ENCODE peak calls at places on chromosomes 13 and 19, in eight cellular contexts. One of them, this sample, is unnamed.
A peak's percentile ranks its signal among the peaks of the same experiment; 100 is the strongest.

GRCh38 chr13:42865703-42866102 is 84.3 kb downstream of the FAM216B start:
- DNase-seq in sigmoid colon: no peak
- DNase-seq in ovary: no peak
- DNase-seq in heart left ventricle: no peak
- DNase-seq in tibial nerve: no peak
- DNase-seq in lower leg skin: no peak
- DNase-seq in A549: no peak
- DNase-seq in endothelial cell of umbilical vein: no peak
- DNase-seq in this sample: no peak

GRCh38 chr13:40385858-40386180 is 280.6 kb downstream of the FOXO1 start:
- DNase-seq in sigmoid colon: no peak
- DNase-seq in heart left ventricle: no peak
- DNase-seq in ovary: no peak
- DNase-seq in A549: no peak
- DNase-seq in endothelial cell of umbilical vein: no peak
- DNase-seq in tibial nerve: no peak
- DNase-seq in lower leg skin: no peak
- DNase-seq in this sample: no peak

GRCh38 chr13:79491715-79492114 is 10.8 kb downstream of the NDFIP2 start:
- DNase-seq in tibial nerve: no peak
- DNase-seq in A549: no peak
- DNase-seq in ovary: no peak
- DNase-seq in endothelial cell of umbilical vein: no peak
- DNase-seq in sigmoid colon: no peak
- DNase-seq in lower leg skin: no peak
- DNase-seq in heart left ventricle: no peak
- DNase-seq in this sample: no peak

GRCh38 chr19:14138576-14139265 is 2.3 kb upstream of the ASF1B start:
- DNase-seq in sigmoid colon: no peak
- DNase-seq in ovary: no peak
- DNase-seq in heart left ventricle: no peak
- DNase-seq in lower leg skin: no peak
- DNase-seq in A549: no peak
- DNase-seq in tibial nerve: no peak
- DNase-seq in endothelial cell of umbilical vein: peak; percentile 35
- DNase-seq in this sample: no peak

GRCh38 chr13:19950374-19950773 is 8.2 kb upstream of the ZMYM2 start:
- DNase-seq in heart left ventricle: no peak
- DNase-seq in tibial nerve: no peak
- DNase-seq in A549: no peak
- DNase-seq in endothelial cell of umbilical vein: no peak
- DNase-seq in ovary: no peak
- DNase-seq in lower leg skin: no peak
- DNase-seq in sigmoid colon: no peak
- DNase-seq in this sample: no peak

GRCh38 chr13:27644302-27644701 is 22.6 kb downstream of the POLR1D start:
- DNase-seq in sigmoid colon: no peak
- DNase-seq in endothelial cell of umbilical vein: no peak
- DNase-seq in lower leg skin: no peak
- DNase-seq in ovary: no peak
- DNase-seq in A549: no peak
- DNase-seq in tibial nerve: no peak
- DNase-seq in heart left ventricle: no peak
- DNase-seq in this sample: no peak

GRCh38 chr13:45024847-45025246 is 35.5 kb downstream of the GPALPP1 start:
- DNase-seq in tibial nerve: no peak
- DNase-seq in ovary: no peak
- DNase-seq in A549: no peak
- DNase-seq in sigmoid colon: no peak
- DNase-seq in endothelial cell of umbilical vein: no peak
- DNase-seq in lower leg skin: no peak
- DNase-seq in heart left ventricle: no peak
- DNase-seq in this sample: no peak

GRCh38 chr19:48724796-48725753 is 5.5 kb upstream of the MAMSTR start:
- DNase-seq in heart left ventricle: peak; percentile 75
- DNase-seq in ovary: peak; percentile 71
- DNase-seq in A549: peak; percentile 59
- DNase-seq in tibial nerve: peak; percentile 82
- DNase-seq in endothelial cell of umbilical vein: peak; percentile 100
- DNase-seq in lower leg skin: peak; percentile 61
- DNase-seq in sigmoid colon: peak; percentile 86
- DNase-seq in this sample: peak; percentile 60

GRCh38 chr19:12842511-12842910 is 4.2 kb downstream of the MAST1 start:
- DNase-seq in sigmoid colon: no peak
- DNase-seq in A549: no peak
- DNase-seq in tibial nerve: no peak
- DNase-seq in heart left ventricle: no peak
- DNase-seq in endothelial cell of umbilical vein: no peak
- DNase-seq in lower leg skin: no peak
- DNase-seq in ovary: no peak
- DNase-seq in this sample: no peak

GRCh38 chr19:12843328-12843727 is 5.0 kb downstream of the MAST1 start:
- DNase-seq in A549: no peak
- DNase-seq in tibial nerve: no peak
- DNase-seq in heart left ventricle: no peak
- DNase-seq in endothelial cell of umbilical vein: no peak
- DNase-seq in lower leg skin: no peak
- DNase-seq in ovary: no peak
- DNase-seq in sigmoid colon: no peak
- DNase-seq in this sample: no peak

GRCh38 chr19:12847159-12848139 is 9.1 kb downstream of the MAST1 start:
- DNase-seq in ovary: peak; percentile 91
- DNase-seq in heart left ventricle: peak; percentile 83
- DNase-seq in lower leg skin: peak; percentile 67
- DNase-seq in tibial nerve: peak; percentile 83
- DNase-seq in sigmoid colon: peak; percentile 92
- DNase-seq in A549: peak; percentile 76
- DNase-seq in endothelial cell of umbilical vein: peak; percentile 72
- DNase-seq in this sample: peak; percentile 92

GRCh38 chr19:12841094-12841493 is 2.8 kb downstream of the MAST1 start:
- DNase-seq in endothelial cell of umbilical vein: no peak
- DNase-seq in heart left ventricle: no peak
- DNase-seq in ovary: no peak
- DNase-seq in A549: no peak
- DNase-seq in lower leg skin: no peak
- DNase-seq in sigmoid colon: no peak
- DNase-seq in tibial nerve: no peak
- DNase-seq in this sample: peak; percentile 60

DNA sequence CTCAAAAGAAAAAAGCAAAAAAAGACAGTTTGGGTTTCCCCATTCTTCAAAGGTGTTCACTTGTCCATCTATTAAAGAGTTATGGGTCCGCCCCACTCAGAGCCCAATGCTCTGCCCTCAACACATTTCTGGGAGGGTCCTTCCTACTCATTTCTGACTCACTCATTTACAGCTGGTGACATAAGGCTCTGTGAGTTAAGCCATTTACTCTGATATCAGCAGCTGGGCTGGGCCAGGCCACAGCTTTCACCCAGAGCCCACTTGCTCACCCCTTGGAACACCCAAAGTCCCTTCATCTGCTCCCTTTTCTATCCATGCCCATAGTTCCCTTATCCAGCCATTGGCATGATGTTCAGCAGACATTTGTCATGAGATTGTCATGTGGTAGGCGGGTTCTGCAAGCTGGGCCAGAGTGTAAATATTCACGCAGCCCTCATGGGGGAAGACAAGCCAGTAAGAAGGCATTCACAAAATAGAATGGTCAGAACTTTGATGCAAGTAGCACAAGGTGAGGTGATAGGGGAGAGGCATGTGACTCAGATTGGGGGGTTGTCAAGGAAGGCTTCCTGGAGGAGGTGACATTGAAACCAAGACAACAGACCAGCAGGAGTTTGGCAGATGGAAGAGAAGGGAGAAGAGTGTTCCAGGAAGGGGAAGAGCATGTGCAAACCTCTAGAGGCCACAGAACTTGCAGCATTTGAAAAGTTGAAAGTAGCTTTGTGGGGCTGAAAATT is 5.9 kb downstream of the MAST1 start:
- DNase-seq in sigmoid colon: no peak
- DNase-seq in heart left ventricle: no peak
- DNase-seq in endothelial cell of umbilical vein: no peak
- DNase-seq in A549: no peak
- DNase-seq in ovary: no peak
- DNase-seq in tibial nerve: no peak
- DNase-seq in lower leg skin: no peak
- DNase-seq in this sample: no peak
- TF ChIP-seq CTCF in sigmoid colon: no peak
- TF ChIP-seq CTCF in heart left ventricle: no peak
- TF ChIP-seq CTCF in endothelial cell of umbilical vein: no peak
- TF ChIP-seq CTCF in A549: no peak
- TF ChIP-seq CTCF in ovary: no peak
- TF ChIP-seq CTCF in tibial nerve: no peak
- TF ChIP-seq CTCF in lower leg skin: no peak
- TF ChIP-seq CTCF in this sample: no peak

DNA sequence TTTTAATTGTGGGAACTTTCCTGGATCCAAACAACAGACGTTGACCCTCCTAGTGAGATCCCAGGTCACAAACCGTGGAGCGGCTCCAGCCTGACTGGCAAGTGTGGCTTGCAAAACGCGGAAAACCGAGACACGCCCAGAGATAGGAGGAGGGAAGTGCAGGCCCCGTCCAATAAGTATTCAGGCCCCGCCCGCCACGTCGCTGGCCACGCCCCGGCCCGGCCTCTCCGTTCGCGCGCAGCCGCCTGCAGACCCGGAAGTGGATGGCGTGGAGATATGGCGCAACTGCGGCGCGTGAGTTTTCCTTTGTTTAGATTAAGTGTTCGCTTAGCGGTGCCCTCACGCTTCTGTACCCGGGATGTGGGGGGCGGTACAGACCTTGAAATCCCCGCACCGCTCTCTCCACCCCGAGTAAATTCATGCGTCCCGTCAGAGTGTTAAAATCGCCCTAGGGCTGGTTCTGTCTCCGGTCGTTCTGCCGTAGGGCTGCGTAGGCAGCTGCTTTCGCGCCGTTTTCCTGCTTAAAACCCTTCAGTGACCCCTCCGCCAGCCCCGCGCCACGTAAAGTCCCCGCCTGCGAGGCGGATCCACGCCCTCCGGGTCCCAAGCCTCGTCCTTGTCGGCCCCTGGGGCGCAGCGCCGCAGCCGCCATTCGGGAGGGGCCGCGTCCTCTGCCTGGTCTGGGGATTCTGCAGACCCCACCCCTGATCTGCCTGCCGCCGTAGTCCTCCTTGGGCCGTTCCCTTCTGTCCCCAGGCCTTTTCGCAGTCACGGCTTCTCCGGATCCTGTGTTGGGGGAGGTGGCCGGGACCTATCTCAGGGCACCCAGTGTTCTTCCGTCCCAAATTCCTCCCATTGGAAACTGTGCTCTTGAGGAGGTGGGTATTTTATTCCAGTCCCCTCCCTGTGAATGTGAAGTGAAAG is at the start of gene ZNF766:
- DNase-seq in endothelial cell of umbilical vein: peak; percentile 95
- DNase-seq in tibial nerve: peak; percentile 98
- DNase-seq in ovary: peak; percentile 98
- DNase-seq in heart left ventricle: peak; percentile 98
- DNase-seq in lower leg skin: peak; percentile 98
- DNase-seq in A549: peak; percentile 90
- DNase-seq in sigmoid colon: peak; percentile 99
- DNase-seq in this sample: peak; percentile 97
- TF ChIP-seq POLR2A in endothelial cell of umbilical vein: peak; percentile 89
- TF ChIP-seq POLR2A in tibial nerve: peak; percentile 86
- TF ChIP-seq POLR2A in ovary: peak; percentile 84
- TF ChIP-seq POLR2A in heart left ventricle: peak; percentile 8
- TF ChIP-seq POLR2A in lower leg skin: peak; percentile 77
- TF ChIP-seq POLR2A in A549: peak; percentile 57
- TF ChIP-seq POLR2A in sigmoid colon: peak; percentile 78
- TF ChIP-seq POLR2A in this sample: peak; percentile 67

GRCh38 chr13:66860868-66861447 is 369.2 kb downstream of the PCDH9 start:
- DNase-seq in heart left ventricle: no peak
- DNase-seq in ovary: no peak
- DNase-seq in sigmoid colon: no peak
- DNase-seq in endothelial cell of umbilical vein: no peak
- DNase-seq in A549: no peak
- DNase-seq in lower leg skin: no peak
- DNase-seq in tibial nerve: no peak
- DNase-seq in this sample: no peak

GRCh38 chr13:66859078-66859477 is 371.1 kb downstream of the PCDH9 start:
- DNase-seq in lower leg skin: no peak
- DNase-seq in endothelial cell of umbilical vein: peak; percentile 26
- DNase-seq in sigmoid colon: no peak
- DNase-seq in ovary: no peak
- DNase-seq in tibial nerve: no peak
- DNase-seq in heart left ventricle: no peak
- DNase-seq in A549: no peak
- DNase-seq in this sample: no peak

GRCh38 chr13:66859934-66860867 is 369.9 kb downstream of the PCDH9 start:
- DNase-seq in A549: no peak
- DNase-seq in ovary: no peak
- DNase-seq in sigmoid colon: no peak
- DNase-seq in endothelial cell of umbilical vein: peak; percentile 23
- DNase-seq in heart left ventricle: no peak
- DNase-seq in lower leg skin: no peak
- DNase-seq in tibial nerve: no peak
- DNase-seq in this sample: no peak

GRCh38 chr13:66855110-66855509 is 375.0 kb downstream of the PCDH9 start:
- DNase-seq in heart left ventricle: no peak
- DNase-seq in sigmoid colon: no peak
- DNase-seq in ovary: no peak
- DNase-seq in lower leg skin: no peak
- DNase-seq in tibial nerve: no peak
- DNase-seq in A549: no peak
- DNase-seq in endothelial cell of umbilical vein: peak; percentile 44
- DNase-seq in this sample: no peak

GRCh38 chr13:66858163-66858562 is 372.0 kb downstream of the PCDH9 start:
- DNase-seq in heart left ventricle: no peak
- DNase-seq in sigmoid colon: no peak
- DNase-seq in A549: no peak
- DNase-seq in ovary: no peak
- DNase-seq in lower leg skin: no peak
- DNase-seq in endothelial cell of umbilical vein: no peak
- DNase-seq in tibial nerve: no peak
- DNase-seq in this sample: no peak
- TF ChIP-seq CTCF in heart left ventricle: no peak
- TF ChIP-seq CTCF in sigmoid colon: no peak
- TF ChIP-seq CTCF in A549: no peak
- TF ChIP-seq CTCF in ovary: no peak
- TF ChIP-seq CTCF in lower leg skin: no peak
- TF ChIP-seq CTCF in endothelial cell of umbilical vein: no peak
- TF ChIP-seq CTCF in tibial nerve: no peak
- TF ChIP-seq CTCF in this sample: no peak

GRCh38 chr19:43564800-43565199 is 10.5 kb downstream of the XRCC1 start:
- DNase-seq in A549: no peak
- DNase-seq in sigmoid colon: no peak
- DNase-seq in heart left ventricle: no peak
- DNase-seq in endothelial cell of umbilical vein: no peak
- DNase-seq in ovary: no peak
- DNase-seq in tibial nerve: no peak
- DNase-seq in lower leg skin: no peak
- DNase-seq in this sample: no peak

GRCh38 chr19:43561144-43561970 is 14.0 kb downstream of the XRCC1 start:
- DNase-seq in heart left ventricle: no peak
- DNase-seq in endothelial cell of umbilical vein: no peak
- DNase-seq in lower leg skin: no peak
- DNase-seq in A549: no peak
- DNase-seq in tibial nerve: no peak
- DNase-seq in ovary: no peak
- DNase-seq in sigmoid colon: no peak
- DNase-seq in this sample: no peak

GRCh38 chr19:43562211-43562697 is 13.1 kb downstream of the XRCC1 start:
- DNase-seq in endothelial cell of umbilical vein: no peak
- DNase-seq in heart left ventricle: no peak
- DNase-seq in A549: no peak
- DNase-seq in tibial nerve: no peak
- DNase-seq in ovary: no peak
- DNase-seq in sigmoid colon: no peak
- DNase-seq in lower leg skin: no peak
- DNase-seq in this sample: no peak

GRCh38 chr19:43563816-43564215 is 11.5 kb downstream of the XRCC1 start:
- DNase-seq in lower leg skin: no peak
- DNase-seq in heart left ventricle: no peak
- DNase-seq in sigmoid colon: no peak
- DNase-seq in endothelial cell of umbilical vein: no peak
- DNase-seq in ovary: no peak
- DNase-seq in A549: no peak
- DNase-seq in tibial nerve: no peak
- DNase-seq in this sample: no peak

GRCh38 chr19:43562698-43563241 is 12.6 kb downstream of the XRCC1 start:
- DNase-seq in endothelial cell of umbilical vein: peak; percentile 53
- DNase-seq in ovary: peak; percentile 45
- DNase-seq in sigmoid colon: peak; percentile 91
- DNase-seq in A549: no peak
- DNase-seq in heart left ventricle: peak; percentile 88
- DNase-seq in tibial nerve: peak; percentile 64
- DNase-seq in lower leg skin: peak; percentile 76
- DNase-seq in this sample: peak; percentile 66
- TF ChIP-seq POLR2A in endothelial cell of umbilical vein: no peak
- TF ChIP-seq POLR2A in ovary: no peak
- TF ChIP-seq POLR2A in sigmoid colon: no peak
- TF ChIP-seq POLR2A in A549: no peak
- TF ChIP-seq POLR2A in heart left ventricle: no peak
- TF ChIP-seq POLR2A in tibial nerve: no peak
- TF ChIP-seq POLR2A in lower leg skin: no peak
- TF ChIP-seq POLR2A in this sample: no peak